ENCODE peak calls at places on chromosome 18, in six cellular contexts. T, N, K, U, Y and M are unnamed samples. For H3K79me1, the result is how much of the 10 kb centered on the place peaks cover.

GRCh38 chr18:45169610-45170009 is 445.7 kb upstream of the SLC14A2 start:
- DNase-seq in T (peak), N (no peak), K (no peak), U (no peak), Y (peak), M (peak)

GRCh38 chr18:12408247-12408869 is 629 bp downstream of the PRELID3A start:
- DNase-seq in T (no peak), N (no peak), K (no peak), U (no peak), Y (peak), M (no peak)

GRCh38 chr18:58803978-58804377 is 60.7 kb upstream of the ZNF532 start:
- DNase-seq in T (no peak), N (no peak), K (no peak), U (no peak), Y (no peak), M (no peak)

GRCh38 chr18:46161721-46162421 is 57.7 kb downstream of the HAUS1 start:
- DNase-seq in T (no peak), N (no peak), K (no peak), U (no peak), Y (no peak), M (peak)

GRCh38 chr18:26854292-26854881 is 11.1 kb downstream of the AQP4 start:
- DNase-seq in T (no peak), N (peak), K (no peak), U (no peak), Y (no peak), M (no peak)

GRCh38 chr18:46891742-46892214 is 25.5 kb downstream of the PIAS2 start:
- DNase-seq in T (no peak), N (no peak), K (no peak), U (no peak), Y (no peak), M (no peak)

GRCh38 chr18:37712776-37713175 is 147.2 kb upstream of the CELF4 start:
- DNase-seq in T (no peak), N (no peak), K (no peak), U (no peak), Y (no peak), M (no peak)

GRCh38 chr18:44679912-44680270 is 797 bp upstream of the SETBP1 start:
- DNase-seq in T (peak), N (peak), K (no peak), U (no peak), Y (peak), M (peak)

GRCh38 chr18:26536032-26536431 is 12.3 kb downstream of the KCTD1 start:
- DNase-seq in T (no peak), N (no peak), K (no peak), U (no peak), Y (no peak), M (no peak)

GRCh38 chr18:77271720-77272481 is 22.3 kb downstream of the GALR1 start:
- DNase-seq in T (peak), N (no peak), K (no peak), U (no peak), Y (no peak), M (no peak)

GRCh38 chr18:35387367-35387685 is 10.2 kb upstream of the ZNF396 start:
- DNase-seq in T (peak), N (no peak), K (no peak), U (no peak), Y (no peak), M (no peak)

GRCh38 chr18:64807560-64807959 is 658.7 kb upstream of the LINC00305 start:
- DNase-seq in T (no peak), N (no peak), K (no peak), U (no peak), Y (no peak), M (no peak)

GRCh38 chr18:79627750-79628294 is 51.8 kb upstream of the CTDP1 start:
- DNase-seq in T (no peak), N (no peak), K (no peak), U (no peak), Y (no peak), M (no peak)

GRCh38 chr18:74604774-74605173 is 7.1 kb downstream of the ZNF407 start:
- DNase-seq in T (peak), N (no peak), K (no peak), U (no peak), Y (peak), M (no peak)

DNA sequence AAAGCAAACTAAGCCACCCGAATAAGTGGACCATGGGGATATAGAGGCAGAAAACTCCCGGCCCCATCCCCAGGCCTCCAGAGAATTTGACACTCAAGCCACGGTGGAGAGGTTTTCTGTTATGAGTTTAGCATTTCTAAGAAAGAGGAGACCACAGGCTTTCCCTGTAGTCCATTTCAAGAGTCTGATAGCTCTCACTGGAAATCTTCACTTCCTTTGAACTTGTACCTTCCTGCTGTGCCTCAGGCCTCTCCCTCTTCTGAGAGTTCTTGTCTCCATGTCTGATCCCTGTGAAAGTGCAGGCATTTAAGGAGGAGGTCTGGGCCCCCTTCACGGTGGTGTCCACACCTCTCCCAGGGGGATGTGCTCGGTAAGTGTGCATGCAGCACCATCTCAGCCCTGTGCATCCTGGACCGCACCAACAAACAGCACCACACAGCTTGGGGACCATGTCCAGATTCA is 113.7 kb downstream of the BCL2 start:
- DNase-seq in T (no peak), N (no peak), K (no peak), U (no peak), Y (no peak), M (no peak)
- H3K79me1 ChIP-seq in T (under half), N (under half), K (under half), U (under half), Y (under half), M (under half)

GRCh38 chr18:9055185-9055584 is 47.3 kb upstream of the NDUFV2 start:
- DNase-seq in T (peak), N (no peak), K (no peak), U (no peak), Y (peak), M (no peak)

GRCh38 chr18:9058426-9058825 is 44.1 kb upstream of the NDUFV2 start:
- DNase-seq in T (no peak), N (no peak), K (no peak), U (no peak), Y (no peak), M (no peak)

GRCh38 chr18:9053814-9054213 is 48.7 kb upstream of the NDUFV2 start:
- DNase-seq in T (no peak), N (no peak), K (no peak), U (no peak), Y (no peak), M (no peak)

GRCh38 chr18:9057646-9058045 is 44.9 kb upstream of the NDUFV2 start:
- DNase-seq in T (no peak), N (no peak), K (no peak), U (no peak), Y (no peak), M (no peak)

DNA sequence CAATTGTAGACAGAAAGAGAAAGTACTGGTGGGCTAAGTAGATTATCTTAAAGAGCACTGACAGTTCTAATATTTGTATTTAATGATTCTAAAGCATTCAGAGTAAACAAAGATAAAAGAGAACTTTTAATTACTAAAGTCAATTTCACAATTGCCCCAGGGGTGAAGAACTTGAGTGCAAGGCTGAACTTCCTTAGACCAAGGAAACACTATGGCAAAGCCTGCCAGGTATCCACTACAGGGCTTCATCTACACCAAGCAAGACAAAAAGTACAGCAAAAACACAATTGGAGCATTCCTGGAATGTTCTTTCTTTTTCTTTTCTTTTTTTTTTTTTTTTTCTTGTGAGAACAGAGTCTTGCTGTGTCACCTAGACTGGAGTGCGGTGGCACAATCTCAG is 46.9 kb upstream of the NDUFV2 start:
- DNase-seq in T (no peak), N (no peak), K (no peak), U (no peak), Y (no peak), M (peak)
- H2AFZ ChIP-seq in T (no peak), N (no peak), K (no peak), U (no peak), Y (no peak), M (no peak)

GRCh38 chr18:63331105-63331504 is 11.5 kb upstream of the BCL2 start:
- DNase-seq in T (no peak), N (no peak), K (no peak), U (no peak), Y (no peak), M (no peak)

GRCh38 chr18:63342206-63342605 is 22.6 kb upstream of the BCL2 start:
- DNase-seq in T (peak), N (peak), K (no peak), U (no peak), Y (peak), M (no peak)

GRCh38 chr18:63339920-63340484 is 20.4 kb upstream of the BCL2 start:
- DNase-seq in T (peak), N (peak), K (peak), U (no peak), Y (peak), M (no peak)

DNA sequence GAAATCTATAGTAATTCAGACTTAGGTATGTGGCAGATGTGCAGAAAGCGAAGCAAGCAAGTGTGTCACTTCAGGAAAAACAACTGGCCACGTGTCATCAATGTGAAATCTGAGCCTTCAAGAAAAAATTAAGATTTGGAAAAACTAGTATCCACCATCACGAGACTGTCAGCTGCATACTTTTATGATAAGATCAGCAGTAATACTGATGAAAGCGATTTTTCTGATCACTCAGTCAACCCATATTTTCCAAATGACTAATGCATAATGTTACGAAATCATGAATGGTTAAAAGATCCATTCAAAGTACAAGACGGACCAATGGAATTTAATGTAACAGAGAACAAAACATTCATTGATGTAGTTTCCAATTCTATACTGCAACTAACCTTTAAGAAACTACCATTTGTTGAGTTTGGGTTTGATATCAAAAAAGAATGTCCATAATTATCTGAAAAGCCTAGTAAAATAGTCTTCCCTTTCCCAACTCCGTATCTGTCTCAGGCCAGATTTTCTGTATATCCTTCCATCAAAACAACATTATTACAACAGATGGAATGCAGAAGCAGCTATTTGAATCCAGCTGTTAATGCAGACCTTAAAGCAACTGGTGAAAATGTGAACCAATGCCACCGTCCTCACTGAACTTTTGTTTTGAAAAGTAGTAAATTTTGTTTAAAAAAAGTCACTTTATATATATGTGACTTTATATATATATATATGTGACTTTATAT is 17.0 kb upstream of the BCL2 start:
- DNase-seq in T (peak), N (no peak), K (no peak), U (no peak), Y (peak), M (peak)
- H3K4me2 ChIP-seq in T (peak), N (no peak), K (no peak), U (no peak), Y (no peak), M (no peak)

DNA sequence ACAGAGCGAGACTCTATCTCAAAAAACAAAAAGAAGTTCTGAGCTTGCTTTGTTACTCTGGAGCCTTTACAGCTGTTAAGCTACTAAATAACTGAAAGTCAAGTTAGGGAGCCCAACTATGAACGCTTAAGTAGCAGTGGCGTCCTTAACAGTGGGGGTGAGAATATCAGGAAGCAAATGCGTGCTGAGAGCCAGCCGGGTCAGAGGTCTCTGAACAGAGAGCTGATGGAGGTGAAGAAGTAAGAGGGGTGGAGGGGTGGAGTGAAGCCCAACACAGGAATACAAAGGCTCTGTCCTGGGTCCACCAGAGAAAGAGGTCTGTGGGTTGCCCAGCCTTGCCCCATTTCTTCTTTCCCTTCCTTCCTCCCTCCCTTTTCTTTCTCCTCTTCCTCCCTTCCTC is 104.1 kb upstream of the GATA6 start:
- DNase-seq in T (no peak), N (no peak), K (no peak), U (no peak), Y (no peak), M (no peak)
- H3K79me1 ChIP-seq in T (under half), N (under half), K (under half), U (under half), Y (under half), M (under half)

GRCh38 chr18:33282709-33283333 is 157.7 kb downstream of the CCDC178 start:
- DNase-seq in T (no peak), N (peak), K (no peak), U (no peak), Y (no peak), M (no peak)
- H2AFZ ChIP-seq in T (no peak), N (no peak), K (no peak), U (no peak), Y (no peak), M (no peak)

GRCh38 chr18:62953663-62954062 is 238.3 kb downstream of the PHLPP1 start:
- DNase-seq in T (no peak), N (no peak), K (no peak), U (no peak), Y (no peak), M (no peak)
- H3K4me2 ChIP-seq in T (no peak), N (no peak), K (no peak), U (no peak), Y (no peak), M (no peak)

GRCh38 chr18:7982216-7982615 is 415.1 kb downstream of the PTPRM start:
- DNase-seq in T (peak), N (no peak), K (no peak), U (no peak), Y (no peak), M (no peak)

DNA sequence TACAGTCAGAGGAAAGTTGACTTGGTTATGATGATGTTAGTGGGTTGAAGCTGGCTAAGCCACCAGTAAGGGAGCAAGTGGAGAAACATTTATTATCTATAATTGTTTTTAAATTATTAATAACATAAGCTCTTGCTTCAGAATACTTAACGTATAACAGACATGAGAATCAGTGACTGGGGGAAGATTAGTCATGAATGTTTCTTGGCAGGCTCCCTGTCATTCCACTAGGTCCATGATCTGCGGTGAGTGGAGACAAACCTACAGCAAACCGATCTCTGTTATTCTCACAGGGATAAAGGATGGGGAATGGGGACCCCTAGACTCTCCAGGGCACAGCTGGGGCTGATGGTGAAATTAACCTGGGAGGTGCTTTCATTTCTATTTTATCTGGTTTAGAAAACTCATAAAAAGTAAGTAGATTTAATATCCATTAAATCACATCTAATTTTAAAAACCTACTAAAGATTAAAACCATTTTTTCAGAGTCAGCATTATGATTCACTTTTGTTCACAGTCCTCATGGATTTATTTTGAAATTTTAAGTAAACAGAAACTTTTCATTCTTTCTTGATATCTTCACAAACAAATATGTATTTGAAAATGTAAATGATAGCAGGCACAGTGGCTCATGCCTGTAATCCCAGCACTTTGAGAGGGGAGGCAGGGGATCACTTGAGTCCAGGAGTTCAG is 420.3 kb downstream of the PTPRM start:
- DNase-seq in T (peak), N (no peak), K (no peak), U (no peak), Y (peak), M (no peak)
- H3K79me1 ChIP-seq in T (under half), N (under half), K (under half), U (under half), Y (under half), M (under half)

DNA sequence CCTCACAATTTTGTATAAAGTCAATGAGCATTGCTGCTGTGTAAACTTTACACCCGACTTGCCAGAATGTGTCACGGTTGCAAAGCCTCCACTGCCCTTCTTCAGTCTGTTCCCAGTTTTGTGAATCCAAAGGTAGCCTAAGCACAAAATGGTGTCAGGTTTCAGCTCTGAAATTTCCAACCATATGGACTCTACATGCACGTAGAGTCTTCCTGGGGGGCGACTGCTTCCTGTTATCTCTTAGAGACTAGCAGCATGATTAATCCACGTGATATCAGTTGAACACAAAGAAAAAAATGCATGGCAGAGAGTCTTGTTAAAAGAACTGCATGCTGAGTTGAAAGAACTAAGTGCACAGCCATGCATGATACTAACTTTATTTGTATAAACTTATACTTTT is 404.4 kb downstream of the SOCS6 start:
- DNase-seq in T (peak), N (no peak), K (peak), U (no peak), Y (no peak), M (no peak)
- H2AFZ ChIP-seq in T (no peak), N (no peak), K (peak), U (no peak), Y (no peak), M (no peak)

GRCh38 chr18:24731158-24731557 is 270.7 kb downstream of the HRH4 start:
- DNase-seq in T (no peak), N (no peak), K (no peak), U (no peak), Y (no peak), M (no peak)
- H3K4me2 ChIP-seq in T (no peak), N (no peak), K (no peak), U (no peak), Y (no peak), M (no peak)